ENCODE peak calls at places on chromosomes 16 and 17, in five cellular contexts. One of them, this sample, is unnamed.

GRCh38 chr16:19113577-19114358 is at the start of gene ITPRIPL2:
- DNase-seq in heart right ventricle: peak; percentile 93
- DNase-seq in prostate gland: peak; percentile 85
- DNase-seq in CD8-positive, alpha-beta memory T cell: no peak
- DNase-seq in GM23248: peak; percentile 96
- DNase-seq in this sample: peak; percentile 90

GRCh38 chr17:30357476-30357875 is 21.3 kb upstream of the CPD start:
- DNase-seq in heart right ventricle: no peak
- DNase-seq in prostate gland: no peak
- DNase-seq in CD8-positive, alpha-beta memory T cell: no peak
- DNase-seq in GM23248: no peak
- DNase-seq in this sample: no peak

GRCh38 chr16:2499890-2500633 is 13.7 kb upstream of the ATP6V0C start:
- DNase-seq in heart right ventricle: no peak
- DNase-seq in prostate gland: no peak
- DNase-seq in CD8-positive, alpha-beta memory T cell: no peak
- DNase-seq in GM23248: no peak
- DNase-seq in this sample: no peak

GRCh38 chr17:30589431-30589830 is 112.2 kb downstream of the GOSR1 start:
- DNase-seq in heart right ventricle: no peak
- DNase-seq in prostate gland: no peak
- DNase-seq in CD8-positive, alpha-beta memory T cell: no peak
- DNase-seq in GM23248: no peak
- DNase-seq in this sample: no peak

GRCh38 chr16:64809876-64810629 is 311.8 kb downstream of the CDH11 start:
- DNase-seq in heart right ventricle: no peak
- DNase-seq in prostate gland: no peak
- DNase-seq in CD8-positive, alpha-beta memory T cell: no peak
- DNase-seq in GM23248: no peak
- DNase-seq in this sample: no peak

GRCh38 chr17:48547839-48548686 is 3.2 kb upstream of the HOXB2 start:
- DNase-seq in heart right ventricle: no peak
- DNase-seq in prostate gland: no peak
- DNase-seq in CD8-positive, alpha-beta memory T cell: no peak
- DNase-seq in GM23248: peak; percentile 90
- DNase-seq in this sample: no peak

GRCh38 chr16:57091200-57091989 is 988 bp upstream of the CPNE2 start:
- DNase-seq in heart right ventricle: peak; percentile 36
- DNase-seq in prostate gland: no peak
- DNase-seq in CD8-positive, alpha-beta memory T cell: no peak
- DNase-seq in GM23248: peak; percentile 70
- DNase-seq in this sample: peak; percentile 80

GRCh38 chr16:86798247-86799041 is 220.1 kb downstream of the FOXL1 start:
- DNase-seq in heart right ventricle: no peak
- DNase-seq in prostate gland: no peak
- DNase-seq in CD8-positive, alpha-beta memory T cell: no peak
- DNase-seq in GM23248: peak; percentile 10
- DNase-seq in this sample: no peak

GRCh38 chr17:16269658-16270057 is 52.6 kb downstream of the PIGL start:
- DNase-seq in heart right ventricle: no peak
- DNase-seq in prostate gland: no peak
- DNase-seq in CD8-positive, alpha-beta memory T cell: no peak
- DNase-seq in GM23248: peak; percentile 77
- DNase-seq in this sample: no peak

GRCh38 chr17:1916963-1917715 is 87.3 kb downstream of the RPA1 start:
- DNase-seq in heart right ventricle: no peak
- DNase-seq in prostate gland: no peak
- DNase-seq in CD8-positive, alpha-beta memory T cell: no peak
- DNase-seq in GM23248: no peak
- DNase-seq in this sample: no peak

GRCh38 chr17:31605761-31606160 is 214.3 kb downstream of the RAB11FIP4 start:
- DNase-seq in heart right ventricle: no peak
- DNase-seq in prostate gland: no peak
- DNase-seq in CD8-positive, alpha-beta memory T cell: no peak
- DNase-seq in GM23248: no peak
- DNase-seq in this sample: no peak

GRCh38 chr16:2475413-2476344 is 752 bp downstream of the TBC1D24 start:
- DNase-seq in heart right ventricle: no peak
- DNase-seq in prostate gland: no peak
- DNase-seq in CD8-positive, alpha-beta memory T cell: peak; percentile 26
- DNase-seq in GM23248: peak; percentile 33
- DNase-seq in this sample: no peak

GRCh38 chr16:1508494-1509167 is 15.5 kb downstream of the TELO2 start:
- DNase-seq in heart right ventricle: no peak
- DNase-seq in prostate gland: no peak
- DNase-seq in CD8-positive, alpha-beta memory T cell: no peak
- DNase-seq in GM23248: no peak
- DNase-seq in this sample: no peak

GRCh38 chr16:4091638-4092037 is 24.6 kb downstream of the ADCY9 start:
- DNase-seq in heart right ventricle: no peak
- DNase-seq in prostate gland: no peak
- DNase-seq in CD8-positive, alpha-beta memory T cell: no peak
- DNase-seq in GM23248: no peak
- DNase-seq in this sample: no peak

GRCh38 chr17:17072546-17072945 is 30.3 kb downstream of the MPRIP start:
- DNase-seq in heart right ventricle: no peak
- DNase-seq in prostate gland: no peak
- DNase-seq in CD8-positive, alpha-beta memory T cell: no peak
- DNase-seq in GM23248: no peak
- DNase-seq in this sample: peak; percentile 50

GRCh38 chr16:89135166-89135565 is 36.4 kb upstream of the CDH15 start:
- DNase-seq in heart right ventricle: no peak
- DNase-seq in prostate gland: no peak
- DNase-seq in CD8-positive, alpha-beta memory T cell: no peak
- DNase-seq in GM23248: no peak
- DNase-seq in this sample: no peak

GRCh38 chr16:68752602-68753001 is 15.5 kb downstream of the CDH1 start:
- DNase-seq in heart right ventricle: no peak
- DNase-seq in prostate gland: no peak
- DNase-seq in CD8-positive, alpha-beta memory T cell: no peak
- DNase-seq in GM23248: no peak
- DNase-seq in this sample: no peak

GRCh38 chr17:82212331-82213250 is at the start of gene CCDC57:
- DNase-seq in heart right ventricle: peak; percentile 75
- DNase-seq in prostate gland: peak; percentile 58
- DNase-seq in CD8-positive, alpha-beta memory T cell: no peak
- DNase-seq in GM23248: peak; percentile 92
- DNase-seq in this sample: no peak

GRCh38 chr16:28101533-28101890 is 38.0 kb upstream of the GSG1L start:
- DNase-seq in heart right ventricle: no peak
- DNase-seq in prostate gland: no peak
- DNase-seq in CD8-positive, alpha-beta memory T cell: no peak
- DNase-seq in GM23248: no peak
- DNase-seq in this sample: no peak

GRCh38 chr17:62678214-62678919 is 50.9 kb downstream of the MRC2 start:
- DNase-seq in heart right ventricle: no peak
- DNase-seq in prostate gland: no peak
- DNase-seq in CD8-positive, alpha-beta memory T cell: no peak
- DNase-seq in GM23248: no peak
- DNase-seq in this sample: no peak

GRCh38 chr17:47611372-47612350 is 38.1 kb upstream of the KPNB1 start:
- DNase-seq in heart right ventricle: no peak
- DNase-seq in prostate gland: no peak
- DNase-seq in CD8-positive, alpha-beta memory T cell: no peak
- DNase-seq in GM23248: peak; percentile 33
- DNase-seq in this sample: no peak

GRCh38 chr16:30874244-30874820 is 19.5 kb downstream of the BCL7C start:
- DNase-seq in heart right ventricle: no peak
- DNase-seq in prostate gland: no peak
- DNase-seq in CD8-positive, alpha-beta memory T cell: no peak
- DNase-seq in GM23248: no peak
- DNase-seq in this sample: no peak

GRCh38 chr17:42276609-42277341 is 584 bp upstream of the STAT5B start:
- DNase-seq in heart right ventricle: peak; percentile 74
- DNase-seq in prostate gland: no peak
- DNase-seq in CD8-positive, alpha-beta memory T cell: peak; percentile 21
- DNase-seq in GM23248: peak; percentile 84
- DNase-seq in this sample: peak; percentile 86

GRCh38 chr16:254461-254860 is 19.8 kb downstream of the FAM234A start:
- DNase-seq in heart right ventricle: no peak
- DNase-seq in prostate gland: no peak
- DNase-seq in CD8-positive, alpha-beta memory T cell: no peak
- DNase-seq in GM23248: no peak
- DNase-seq in this sample: no peak

GRCh38 chr17:37310940-37311339 is 64.8 kb upstream of the C17orf78 start:
- DNase-seq in heart right ventricle: no peak
- DNase-seq in prostate gland: no peak
- DNase-seq in CD8-positive, alpha-beta memory T cell: no peak
- DNase-seq in GM23248: peak; percentile 20
- DNase-seq in this sample: no peak

GRCh38 chr16:27634781-27635180 is 84.8 kb downstream of the KATNIP start:
- DNase-seq in heart right ventricle: no peak
- DNase-seq in prostate gland: no peak
- DNase-seq in CD8-positive, alpha-beta memory T cell: no peak
- DNase-seq in GM23248: no peak
- DNase-seq in this sample: no peak

GRCh38 chr16:37511-37910 is 15.9 kb downstream of the POLR3K start:
- DNase-seq in heart right ventricle: no peak
- DNase-seq in prostate gland: no peak
- DNase-seq in CD8-positive, alpha-beta memory T cell: no peak
- DNase-seq in GM23248: no peak
- DNase-seq in this sample: no peak

GRCh38 chr17:29291163-29291752 is 2.7 kb downstream of the NUFIP2 start:
- DNase-seq in heart right ventricle: peak; percentile 36
- DNase-seq in prostate gland: peak; percentile 48
- DNase-seq in CD8-positive, alpha-beta memory T cell: no peak
- DNase-seq in GM23248: peak; percentile 83
- DNase-seq in this sample: no peak

GRCh38 chr16:28834349-28834748 is 11.6 kb downstream of the ATXN2L start:
- DNase-seq in heart right ventricle: no peak
- DNase-seq in prostate gland: no peak
- DNase-seq in CD8-positive, alpha-beta memory T cell: no peak
- DNase-seq in GM23248: no peak
- DNase-seq in this sample: no peak

GRCh38 chr17:65532491-65532890 is 29.0 kb downstream of the AXIN2 start:
- DNase-seq in heart right ventricle: no peak
- DNase-seq in prostate gland: no peak
- DNase-seq in CD8-positive, alpha-beta memory T cell: no peak
- DNase-seq in GM23248: no peak
- DNase-seq in this sample: peak; percentile 40

GRCh38 chr17:8846768-8847211 is 20.7 kb downstream of the PIK3R6 start:
- DNase-seq in heart right ventricle: peak; percentile 54
- DNase-seq in prostate gland: no peak
- DNase-seq in CD8-positive, alpha-beta memory T cell: no peak
- DNase-seq in GM23248: peak; percentile 70
- DNase-seq in this sample: no peak

GRCh38 chr16:82344157-82344556 is 174.1 kb upstream of the MPHOSPH6 start:
- DNase-seq in heart right ventricle: no peak
- DNase-seq in prostate gland: peak; percentile 41
- DNase-seq in CD8-positive, alpha-beta memory T cell: no peak
- DNase-seq in GM23248: peak; percentile 24
- DNase-seq in this sample: no peak

GRCh38 chr16:66523861-66524354 is 26.0 kb downstream of the TK2 start:
- DNase-seq in heart right ventricle: no peak
- DNase-seq in prostate gland: no peak
- DNase-seq in CD8-positive, alpha-beta memory T cell: no peak
- DNase-seq in GM23248: no peak
- DNase-seq in this sample: no peak

GRCh38 chr16:25692734-25693508 is 1.2 kb downstream of the HS3ST4 start:
- DNase-seq in heart right ventricle: no peak
- DNase-seq in prostate gland: no peak
- DNase-seq in CD8-positive, alpha-beta memory T cell: no peak
- DNase-seq in GM23248: no peak
- DNase-seq in this sample: no peak

GRCh38 chr16:56238188-56238587 is 46.9 kb downstream of the GNAO1 start:
- DNase-seq in heart right ventricle: no peak
- DNase-seq in prostate gland: no peak
- DNase-seq in CD8-positive, alpha-beta memory T cell: no peak
- DNase-seq in GM23248: no peak
- DNase-seq in this sample: no peak

GRCh38 chr17:60548990-60549389 is 22.9 kb upstream of the APPBP2 start:
- DNase-seq in heart right ventricle: no peak
- DNase-seq in prostate gland: no peak
- DNase-seq in CD8-positive, alpha-beta memory T cell: no peak
- DNase-seq in GM23248: peak; percentile 28
- DNase-seq in this sample: no peak

GRCh38 chr16:3980311-3981111 is 100.0 kb upstream of the CREBBP start:
- DNase-seq in heart right ventricle: no peak
- DNase-seq in prostate gland: no peak
- DNase-seq in CD8-positive, alpha-beta memory T cell: no peak
- DNase-seq in GM23248: peak; percentile 34
- DNase-seq in this sample: no peak

DNA sequence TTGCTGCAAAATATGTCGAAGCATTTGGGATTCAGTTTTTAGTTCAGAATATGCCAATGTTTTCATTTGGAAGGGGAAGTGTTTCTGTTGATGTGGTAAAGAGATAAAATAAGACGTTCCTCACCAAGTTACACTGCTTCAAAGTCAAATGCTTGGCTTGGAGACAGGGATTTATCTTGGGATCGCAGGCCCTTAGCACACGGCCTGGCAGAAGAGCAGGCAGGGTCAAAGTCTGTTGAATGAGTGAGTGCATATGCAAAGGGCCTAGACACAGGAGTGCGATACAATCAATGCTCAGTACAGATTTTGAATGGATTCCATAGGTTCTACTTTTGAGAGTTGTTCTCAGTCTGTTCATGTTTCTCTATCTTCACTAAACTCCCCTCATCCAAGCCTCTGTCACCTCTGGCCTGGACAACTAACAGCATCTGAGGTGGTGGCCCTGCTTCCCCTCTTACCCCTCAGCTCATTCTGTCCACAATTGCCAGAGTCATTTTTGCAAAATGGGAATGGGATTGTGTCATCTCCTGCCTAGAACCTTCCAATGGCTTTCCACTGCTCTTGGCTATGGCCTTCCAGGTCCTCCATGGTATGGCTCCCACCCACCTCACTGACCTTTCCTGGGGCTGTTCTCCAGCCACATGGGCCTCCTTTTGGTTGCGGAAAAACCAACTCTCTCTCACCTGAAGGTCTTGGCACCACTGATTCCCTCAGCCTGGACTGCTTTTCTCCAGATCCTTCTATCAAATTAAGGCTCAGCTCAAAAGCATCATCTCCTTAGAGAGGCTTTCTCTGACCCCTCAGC is 3.2 kb downstream of the DEXI start:
- DNase-seq in heart right ventricle: no peak
- DNase-seq in prostate gland: no peak
- DNase-seq in CD8-positive, alpha-beta memory T cell: no peak
- DNase-seq in GM23248: no peak
- DNase-seq in this sample: no peak
- H3K4me1 ChIP-seq in heart right ventricle: peaks cover 81% of the 10 kb centered on the region
- H3K4me1 ChIP-seq in prostate gland: peaks cover 5% of the 10 kb centered on the region
- H3K4me1 ChIP-seq in CD8-positive, alpha-beta memory T cell: peaks cover 79% of the 10 kb centered on the region
- H3K4me1 ChIP-seq in GM23248: peaks cover 40% of the 10 kb centered on the region
- H3K4me1 ChIP-seq in this sample: no peaks in the 10 kb centered on the region

GRCh38 chr17:56325561-56325960 is 172.3 kb downstream of the ANKFN1 start:
- DNase-seq in heart right ventricle: no peak
- DNase-seq in prostate gland: no peak
- DNase-seq in CD8-positive, alpha-beta memory T cell: no peak
- DNase-seq in GM23248: no peak
- DNase-seq in this sample: no peak
- H3K4me1 ChIP-seq in heart right ventricle: no peaks in the 10 kb centered on the region
- H3K4me1 ChIP-seq in prostate gland: no peaks in the 10 kb centered on the region
- H3K4me1 ChIP-seq in CD8-positive, alpha-beta memory T cell: no peaks in the 10 kb centered on the region
- H3K4me1 ChIP-seq in GM23248: peaks cover 5% of the 10 kb centered on the region
- H3K4me1 ChIP-seq in this sample: no peaks in the 10 kb centered on the region

GRCh38 chr17:409848-410673 is 57.5 kb upstream of the RPH3AL start:
- DNase-seq in heart right ventricle: peak; percentile 99
- DNase-seq in prostate gland: peak; percentile 99
- DNase-seq in CD8-positive, alpha-beta memory T cell: peak; percentile 99
- DNase-seq in GM23248: peak; percentile 100
- DNase-seq in this sample: peak; percentile 100
- H3K4me1 ChIP-seq in heart right ventricle: peaks cover 7% of the 10 kb centered on the region
- H3K4me1 ChIP-seq in prostate gland: no peaks in the 10 kb centered on the region
- H3K4me1 ChIP-seq in CD8-positive, alpha-beta memory T cell: peaks cover 50% of the 10 kb centered on the region
- H3K4me1 ChIP-seq in GM23248: peaks cover 7% of the 10 kb centered on the region
- H3K4me1 ChIP-seq in this sample: peaks cover 23% of the 10 kb centered on the region

GRCh38 chr16:75109732-75110243 is 6.8 kb downstream of the LDHD start:
- DNase-seq in heart right ventricle: peak; percentile 78
- DNase-seq in prostate gland: no peak
- DNase-seq in CD8-positive, alpha-beta memory T cell: no peak
- DNase-seq in GM23248: no peak
- DNase-seq in this sample: no peak
- H3K4me1 ChIP-seq in heart right ventricle: peaks cover 67% of the 10 kb centered on the region
- H3K4me1 ChIP-seq in prostate gland: no peaks in the 10 kb centered on the region
- H3K4me1 ChIP-seq in CD8-positive, alpha-beta memory T cell: peaks cover 32% of the 10 kb centered on the region
- H3K4me1 ChIP-seq in GM23248: peaks cover 30% of the 10 kb centered on the region
- H3K4me1 ChIP-seq in this sample: peaks cover 52% of the 10 kb centered on the region